ENCODE peak calls at places on chromosome 2, in nine cellular contexts. U is stomach; R is transverse colon; N is effector memory CD4-positive, alpha-beta T cell; C is right atrium auricular region; M is heart right ventricle; Y is PC-3; B is upper lobe of right lung; I is astrocyte. D is an unnamed sample.
A peak's percentile ranks its signal among the peaks of the same experiment; 100 is the strongest.

GRCh38 chr2:64141711-64142405 is 2.4 kb downstream of the PELI1 start:
- DNase-seq in U (no peak), R (no peak), N (no peak), C (no peak), M (no peak), Y (no peak), B (no peak), I (peak; percentile 42), D (no peak)

GRCh38 chr2:3959372-3959771 is 256.0 kb downstream of the DCDC2C start:
- DNase-seq in U (no peak), R (no peak), N (no peak), C (no peak), M (no peak), Y (peak; percentile 44), B (no peak), I (no peak), D (no peak)

GRCh38 chr2:126774290-126774689 is 118.3 kb downstream of the GYPC start:
- DNase-seq in U (no peak), R (no peak), N (no peak), C (no peak), M (no peak), Y (no peak), B (peak; percentile 31), I (no peak), D (no peak)

GRCh38 chr2:206556357-206556949 is 85.8 kb upstream of the FAM237A start:
- DNase-seq in U (no peak), R (no peak), N (no peak), C (no peak), M (no peak), Y (peak; percentile 77), B (no peak), I (peak; percentile 37), D (no peak)

GRCh38 chr2:49069829-49070228 is 84.5 kb downstream of the FSHR start:
- DNase-seq in U (no peak), R (no peak), N (no peak), C (no peak), M (no peak), Y (no peak), B (no peak), I (no peak), D (no peak)

GRCh38 chr2:142596334-142597088 is 281.0 kb upstream of the KYNU start:
- DNase-seq in U (no peak), R (no peak), N (no peak), C (no peak), M (no peak), Y (peak; percentile 90), B (no peak), I (peak; percentile 42), D (no peak)

GRCh38 chr2:154709215-154709614 is 10.7 kb downstream of the KCNJ3 start:
- DNase-seq in U (no peak), R (no peak), N (no peak), C (no peak), M (no peak), Y (no peak), B (no peak), I (no peak), D (no peak)

GRCh38 chr2:181037922-181038321 is 57.5 kb downstream of the UBE2E3 start:
- DNase-seq in U (no peak), R (no peak), N (no peak), C (no peak), M (no peak), Y (peak; percentile 67), B (no peak), I (peak; percentile 74), D (no peak)

GRCh38 chr2:8607591-8607990 is 74.3 kb upstream of the ID2 start:
- DNase-seq in U (no peak), R (no peak), N (no peak), C (no peak), M (no peak), Y (peak; percentile 68), B (no peak), I (peak; percentile 91), D (peak; percentile 7)

GRCh38 chr2:103788875-103789715 is 1027.3 kb downstream of the TMEM182 start:
- DNase-seq in U (no peak), R (no peak), N (no peak), C (no peak), M (peak; percentile 12), Y (peak; percentile 86), B (peak; percentile 72), I (peak; percentile 56), D (no peak)

GRCh38 chr2:159290289-159290907 is 3.9 kb upstream of the WDSUB1 start:
- DNase-seq in U (no peak), R (no peak), N (no peak), C (no peak), M (no peak), Y (peak; percentile 61), B (no peak), I (peak; percentile 56), D (no peak)

GRCh38 chr2:241637233-241638062 is at the start of gene ATG4B:
- DNase-seq in U (peak; percentile 88), R (peak; percentile 87), N (peak; percentile 55), C (peak; percentile 82), M (peak; percentile 88), Y (peak; percentile 86), B (peak; percentile 94), I (peak; percentile 71), D (peak; percentile 79)
- H3K36me3 ChIP-seq in U (peaks cover 17% of the 10 kb centered on the region), R (no peaks in the 10 kb centered on the region), N (peaks cover 14% of the 10 kb centered on the region), C (peaks cover 13% of the 10 kb centered on the region), M (peaks cover 13% of the 10 kb centered on the region), Y (peaks cover 19% of the 10 kb centered on the region), B (peaks cover 13% of the 10 kb centered on the region), I (peaks cover 9% of the 10 kb centered on the region), D (peaks cover 5% of the 10 kb centered on the region)

DNA sequence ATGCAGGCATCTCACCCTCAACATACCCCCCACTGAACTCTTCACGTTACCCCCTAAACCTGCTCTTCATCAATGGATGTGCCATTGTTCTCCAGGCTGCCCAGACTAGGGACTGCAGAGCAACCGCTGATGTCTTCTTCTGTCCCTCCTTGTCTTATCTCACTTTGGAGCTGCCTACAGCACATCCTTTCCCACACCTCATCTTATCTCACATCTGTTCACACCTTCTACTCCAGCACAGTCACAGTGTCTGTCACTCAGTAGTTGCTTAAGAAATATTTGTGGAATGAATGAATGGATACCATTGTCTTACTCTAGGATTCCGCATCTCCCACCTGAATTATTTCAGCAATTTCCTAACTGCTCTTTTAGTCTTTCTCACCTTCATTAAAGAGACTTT is 144.5 kb downstream of the ANTXR1 start:
- DNase-seq in U (no peak), R (no peak), N (no peak), C (no peak), M (no peak), Y (no peak), B (no peak), I (no peak), D (no peak)
- H3K36me3 ChIP-seq in U (no peaks in the 10 kb centered on the region), R (no peaks in the 10 kb centered on the region), N (no peaks in the 10 kb centered on the region), C (no peaks in the 10 kb centered on the region), M (no peaks in the 10 kb centered on the region), Y (peaks cover 3% of the 10 kb centered on the region), B (peaks cover 4% of the 10 kb centered on the region), I (no peaks in the 10 kb centered on the region), D (no peaks in the 10 kb centered on the region)

GRCh38 chr2:193847140-193847539 is 1652.4 kb upstream of the TMEFF2 start:
- DNase-seq in U (no peak), R (no peak), N (no peak), C (no peak), M (no peak), Y (peak; percentile 58), B (no peak), I (peak; percentile 74), D (no peak)
- H3K36me3 ChIP-seq in U (no peaks in the 10 kb centered on the region), R (no peaks in the 10 kb centered on the region), N (no peaks in the 10 kb centered on the region), C (no peaks in the 10 kb centered on the region), M (no peaks in the 10 kb centered on the region), Y (no peaks in the 10 kb centered on the region), B (no peaks in the 10 kb centered on the region), I (no peaks in the 10 kb centered on the region), D (no peaks in the 10 kb centered on the region)

DNA sequence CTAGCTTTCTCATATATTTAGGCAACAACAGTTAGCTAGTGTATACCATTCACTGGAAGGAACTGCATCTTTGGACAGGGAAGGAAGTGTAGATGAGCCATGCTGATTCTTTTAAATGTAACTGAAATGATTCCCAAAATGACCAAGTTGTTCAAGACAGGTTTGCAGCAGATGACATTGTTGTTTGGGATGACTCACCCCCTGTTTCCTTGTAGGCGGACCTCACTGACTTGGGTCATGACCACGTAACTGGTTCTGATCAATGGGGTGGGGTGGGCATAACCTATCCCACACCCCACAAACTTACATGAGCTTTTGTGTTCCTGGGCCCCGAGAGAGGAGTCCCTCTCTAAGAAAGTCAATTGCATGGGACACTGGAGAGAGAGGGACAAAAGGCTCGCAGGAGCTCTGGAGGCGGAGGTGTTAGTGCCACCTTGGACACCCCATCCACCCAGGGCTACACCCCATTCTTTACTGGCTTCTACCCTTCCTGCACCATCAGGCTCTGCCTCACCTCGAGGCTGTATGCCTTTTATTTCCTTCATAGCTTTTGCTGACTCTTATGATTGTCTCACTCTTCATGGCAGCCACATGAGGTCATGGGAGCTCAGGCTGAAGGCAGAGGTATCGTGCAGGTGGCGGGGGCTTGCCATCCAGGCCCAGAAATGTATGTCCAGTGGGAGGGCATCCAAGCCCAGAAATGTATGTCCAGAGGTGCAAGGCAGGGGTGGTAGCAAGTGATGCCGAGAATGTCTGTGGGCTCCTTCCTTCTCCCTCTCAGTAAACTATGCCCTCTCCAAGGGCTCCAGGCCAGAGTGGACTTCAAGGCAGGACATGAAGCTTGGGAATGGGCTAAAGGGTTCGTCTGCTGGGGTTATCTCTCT is 108.0 kb downstream of the TWIST2 start:
- DNase-seq in U (no peak), R (no peak), N (no peak), C (peak; percentile 18), M (no peak), Y (peak; percentile 40), B (no peak), I (peak; percentile 80), D (no peak)
- H3K36me3 ChIP-seq in U (no peaks in the 10 kb centered on the region), R (no peaks in the 10 kb centered on the region), N (no peaks in the 10 kb centered on the region), C (no peaks in the 10 kb centered on the region), M (no peaks in the 10 kb centered on the region), Y (no peaks in the 10 kb centered on the region), B (no peaks in the 10 kb centered on the region), I (no peaks in the 10 kb centered on the region), D (no peaks in the 10 kb centered on the region)

DNA sequence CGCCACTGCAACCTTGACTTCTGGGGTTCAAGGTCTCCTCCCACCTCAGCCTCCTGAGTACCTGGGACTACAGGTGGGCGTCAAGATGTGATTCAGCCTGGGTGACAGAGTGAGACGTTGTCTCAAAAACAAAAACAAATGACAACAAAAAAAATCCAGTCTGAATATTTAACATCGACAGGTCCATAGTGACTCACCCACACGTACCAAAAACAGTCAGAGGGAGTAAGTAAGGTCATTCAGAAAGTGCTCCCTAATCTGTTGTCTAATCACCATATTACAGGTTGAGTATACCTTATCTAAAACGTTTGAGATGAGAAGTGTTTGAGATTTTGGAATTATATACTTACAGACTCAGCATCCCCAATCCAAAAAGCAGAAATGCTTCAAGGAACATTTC is 24.4 kb downstream of the SAP130 start:
- DNase-seq in U (no peak), R (no peak), N (no peak), C (no peak), M (no peak), Y (no peak), B (no peak), I (no peak), D (no peak)
- H3K36me3 ChIP-seq in U (peaks cover 100% of the 10 kb centered on the region), R (no peaks in the 10 kb centered on the region), N (peaks cover 74% of the 10 kb centered on the region), C (peaks cover 61% of the 10 kb centered on the region), M (peaks cover 53% of the 10 kb centered on the region), Y (peaks cover 41% of the 10 kb centered on the region), B (peaks cover 97% of the 10 kb centered on the region), I (peaks cover 54% of the 10 kb centered on the region), D (peaks cover 2% of the 10 kb centered on the region)

DNA sequence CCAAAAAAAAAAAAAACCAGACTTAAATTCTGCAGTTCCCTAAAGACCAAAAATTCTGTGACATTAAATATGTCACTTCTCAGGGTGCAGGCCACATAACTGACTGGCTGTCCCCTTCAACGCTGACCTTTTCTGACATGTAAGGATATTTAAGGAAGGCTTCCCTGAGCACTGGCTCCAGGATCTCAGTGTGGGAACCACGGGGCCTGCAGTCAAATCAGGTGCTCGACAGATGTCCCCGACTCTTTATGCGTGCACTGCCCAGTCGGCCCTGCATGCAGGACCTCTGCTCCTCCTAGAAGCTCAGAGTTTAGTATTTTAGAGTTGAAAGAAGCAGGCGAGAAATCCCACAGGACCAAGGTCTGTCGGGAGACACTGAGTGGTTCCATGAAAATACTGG is 69.4 kb upstream of the POMC start:
- DNase-seq in U (no peak), R (no peak), N (no peak), C (no peak), M (no peak), Y (no peak), B (no peak), I (no peak), D (no peak)
- H3K36me3 ChIP-seq in U (peaks cover 100% of the 10 kb centered on the region), R (no peaks in the 10 kb centered on the region), N (peaks cover 92% of the 10 kb centered on the region), C (peaks cover 94% of the 10 kb centered on the region), M (peaks cover 52% of the 10 kb centered on the region), Y (peaks cover 14% of the 10 kb centered on the region), B (peaks cover 95% of the 10 kb centered on the region), I (peaks cover 25% of the 10 kb centered on the region), D (peaks cover 6% of the 10 kb centered on the region)

D was measured in Caco-2.